ENCODE peak calls at places on chromosomes 5 and 9, in eight cellular contexts. Y, E, D, M, O, A, I and L are unnamed samples.

GRCh38 chr5:50667079-50667652 is 729 bp downstream of the PARP8 start:
- DNase-seq in I (no peak), E (no peak), O (peak; percentile 76), A (no peak), D (peak; percentile 86), Y (no peak), M (peak; percentile 33), L (no peak)

GRCh38 chr5:149221326-149221725 is 50.3 kb upstream of the AFAP1L1 start:
- DNase-seq in A (no peak), O (no peak), E (no peak), Y (no peak), I (no peak), D (no peak), M (no peak), L (no peak)

GRCh38 chr5:57429513-57430120 is 53.0 kb downstream of the ACTBL2 start:
- DNase-seq in M (no peak), O (no peak), E (no peak), A (no peak), I (no peak), D (no peak), Y (no peak), L (no peak)

GRCh38 chr9:114386361-114386885 is 1.4 kb downstream of the AKNA start:
- DNase-seq in E (no peak), A (no peak), Y (no peak), I (no peak), O (no peak), M (no peak), D (no peak), L (no peak)

GRCh38 chr9:6779417-6780241 is 21.9 kb downstream of the KDM4C start:
- DNase-seq in O (no peak), A (no peak), M (no peak), I (no peak), Y (no peak), E (peak; percentile 51), D (no peak), L (no peak)

GRCh38 chr9:78131969-78132687 is 100.5 kb upstream of the GNAQ start:
- DNase-seq in A (no peak), Y (peak; percentile 59), E (no peak), D (no peak), M (no peak), O (no peak), I (no peak), L (no peak)

GRCh38 chr9:99998266-99998665 is 91.8 kb downstream of the STX17 start:
- DNase-seq in M (no peak), E (no peak), A (no peak), D (no peak), I (no peak), Y (no peak), O (peak; percentile 45), L (no peak)

GRCh38 chr9:97593960-97594359 is 39.2 kb downstream of the TSTD2 start:
- DNase-seq in I (no peak), E (no peak), M (no peak), D (no peak), A (no peak), Y (no peak), O (no peak), L (no peak)

GRCh38 chr5:143682221-143682620 is 129.7 kb upstream of the HMHB1 start:
- DNase-seq in A (no peak), I (no peak), D (no peak), M (no peak), E (no peak), Y (no peak), O (no peak), L (no peak)

GRCh38 chr5:155094455-155094854 is 80.9 kb downstream of the KIF4B start:
- DNase-seq in M (no peak), O (no peak), A (no peak), Y (no peak), D (no peak), I (no peak), E (no peak), L (no peak)

GRCh38 chr5:17000296-17000939 is 64.3 kb upstream of the MYO10 start:
- DNase-seq in Y (no peak), A (no peak), O (no peak), E (peak; percentile 91), D (no peak), I (no peak), M (no peak), L (no peak)

GRCh38 chr5:122291000-122291592 is 20.9 kb upstream of the SNCAIP start:
- DNase-seq in Y (no peak), I (no peak), D (no peak), A (no peak), E (no peak), M (no peak), O (peak; percentile 8), L (no peak)

GRCh38 chr9:131739192-131739961 is 499 bp downstream of the RAPGEF1 start:
- DNase-seq in I (peak; percentile 66), O (peak; percentile 57), Y (no peak), E (no peak), A (no peak), M (peak; percentile 77), D (peak; percentile 84), L (no peak)

GRCh38 chr9:131411719-131412681 is 18.1 kb downstream of the PRRC2B start:
- DNase-seq in I (no peak), E (no peak), O (no peak), A (no peak), Y (no peak), D (no peak), M (no peak), L (no peak)